ENCODE peak calls at places on chromosome 1, in nine cellular contexts. L is NCI-H1436; F is endothelial cell; Y is stimulated activated CD4-positive, alpha-beta T cell treated with anti-CD3 and anti-CD28 coated beads, Interleukin-2, amount 100 ng/mL, for 48 hours; N is HT1080; Z is non-pigmented ciliary epithelial cell; I is activated T-helper 1 cell treated with anti-CD3 and anti-CD28 coated beads, Interleukin-2, amount 50 U/mL, for 16 hours; K is fibroblast of mammary gland; H is iPS-NIHi11. W is an unnamed sample.

GRCh38 chr1:193031431-193031830 is 27.7 kb downstream of the UCHL5 start:
- DNase-seq in Z (no peak), N (no peak), I (no peak), H (no peak), L (no peak), Y (no peak), K (peak), F (no peak), W (no peak)

GRCh38 chr1:47650205-47650604 is 212.4 kb downstream of the FOXD2 start:
- DNase-seq in H (no peak), N (peak), Z (peak), L (peak), K (peak), Y (no peak), F (no peak), I (no peak), W (no peak)

GRCh38 chr1:156150107-156151000 is 3.0 kb upstream of the SEMA4A start:
- DNase-seq in L (no peak), F (no peak), H (no peak), N (no peak), I (no peak), Y (no peak), Z (no peak), K (no peak), W (no peak)

GRCh38 chr1:1081311-1082238 is 7.5 kb upstream of the RNF223 start:
- DNase-seq in Y (no peak), L (no peak), F (no peak), H (no peak), K (no peak), I (no peak), Z (no peak), N (no peak), W (no peak)

GRCh38 chr1:23249785-23250184 is 32.5 kb upstream of the HTR1D start:
- DNase-seq in K (no peak), I (no peak), N (peak), Z (no peak), L (no peak), H (no peak), F (no peak), Y (no peak), W (no peak)

GRCh38 chr1:109926662-109927300 is 16.1 kb downstream of the CSF1 start:
- DNase-seq in Y (no peak), H (no peak), L (no peak), F (no peak), I (no peak), K (peak), N (no peak), Z (peak), W (no peak)

GRCh38 chr1:14320518-14320917 is 278.0 kb upstream of the KAZN start:
- DNase-seq in L (no peak), Z (peak), N (peak), Y (no peak), K (peak), I (no peak), H (no peak), F (no peak), W (no peak)

GRCh38 chr1:56451491-56451890 is 127.9 kb downstream of the PLPP3 start:
- DNase-seq in Y (no peak), N (no peak), K (no peak), F (no peak), I (no peak), H (no peak), Z (no peak), L (no peak), W (no peak)

GRCh38 chr1:147551036-147551435 is 9.7 kb downstream of the BCL9 start:
- DNase-seq in Z (no peak), I (no peak), K (no peak), Y (no peak), N (no peak), H (no peak), F (no peak), L (no peak), W (no peak)

GRCh38 chr1:165062346-165062745 is 294.2 kb downstream of the LMX1A start:
- DNase-seq in I (no peak), Y (no peak), L (no peak), K (no peak), N (no peak), F (no peak), H (no peak), Z (no peak), W (no peak)

GRCh38 chr1:23040509-23040908 is 21.2 kb downstream of the KDM1A start:
- DNase-seq in K (no peak), L (no peak), Y (no peak), I (no peak), F (no peak), H (no peak), Z (no peak), N (no peak), W (no peak)

GRCh38 chr1:226489718-226490440 is 58.7 kb upstream of the STUM start:
- DNase-seq in Z (no peak), Y (no peak), I (no peak), K (no peak), L (no peak), N (no peak), H (no peak), F (no peak), W (no peak)

GRCh38 chr1:12776801-12777557 is 3.4 kb downstream of the PRAMEF12 start:
- DNase-seq in Y (no peak), F (no peak), K (no peak), Z (no peak), H (no peak), I (no peak), L (no peak), N (no peak), W (no peak)

GRCh38 chr1:86508583-86508969 is 38.3 kb upstream of the CLCA4 start:
- DNase-seq in F (no peak), I (no peak), N (no peak), L (no peak), Y (no peak), Z (no peak), H (no peak), K (peak), W (no peak)

GRCh38 chr1:94783342-94784264 is 36.6 kb upstream of the SLC44A3 start:
- DNase-seq in I (no peak), Z (no peak), H (peak), F (no peak), K (peak), L (no peak), N (peak), Y (no peak), W (no peak)

GRCh38 chr1:204408074-204408507 is 3.5 kb downstream of the PPP1R15B start:
- DNase-seq in F (no peak), Y (no peak), I (no peak), N (peak), L (no peak), H (no peak), K (peak), Z (no peak), W (no peak)

W was measured in stimulated activated naive B cell treated with anti-CD40 and anti-IgM and Interleukin-4, amounts not matched to agents 10 μg/mL and 1 μg/mL and 100 μg/mL, for 72 hours.